ENCODE peak calls at places on chromosomes 1 and 21, in eight cellular contexts. One of them, this sample, is unnamed.

GRCh38 chr1:167713330-167714081 is 8.3 kb upstream of the MPZL1 start:
- DNase-seq in GM04503: no peak
- DNase-seq in MCF 10A: no peak
- DNase-seq in NCI-H1694 treated with DMSO at 0.1 percent for 48 hours: no peak
- DNase-seq in kidney epithelial cell: no peak
- DNase-seq in Ammon's horn: peak
- DNase-seq in NCI-H345: no peak
- DNase-seq in left ventricle myocardium superior: peak
- DNase-seq in this sample: no peak

GRCh38 chr1:178371236-178371635 is 125.5 kb downstream of the CLEC20A start:
- DNase-seq in GM04503: no peak
- DNase-seq in MCF 10A: no peak
- DNase-seq in NCI-H1694 treated with DMSO at 0.1 percent for 48 hours: no peak
- DNase-seq in kidney epithelial cell: no peak
- DNase-seq in Ammon's horn: peak
- DNase-seq in NCI-H345: no peak
- DNase-seq in left ventricle myocardium superior: no peak
- DNase-seq in this sample: no peak

GRCh38 chr21:39062196-39062900 is 120.9 kb downstream of the PSMG1 start:
- DNase-seq in GM04503: no peak
- DNase-seq in MCF 10A: no peak
- DNase-seq in NCI-H1694 treated with DMSO at 0.1 percent for 48 hours: no peak
- DNase-seq in kidney epithelial cell: no peak
- DNase-seq in Ammon's horn: no peak
- DNase-seq in NCI-H345: no peak
- DNase-seq in left ventricle myocardium superior: no peak
- DNase-seq in this sample: no peak

GRCh38 chr1:235069577-235070563 is 58.8 kb downstream of the TOMM20 start:
- DNase-seq in GM04503: peak
- DNase-seq in MCF 10A: peak
- DNase-seq in NCI-H1694 treated with DMSO at 0.1 percent for 48 hours: no peak
- DNase-seq in kidney epithelial cell: peak
- DNase-seq in Ammon's horn: no peak
- DNase-seq in NCI-H345: peak
- DNase-seq in left ventricle myocardium superior: peak
- DNase-seq in this sample: no peak

GRCh38 chr1:207304710-207305151 is 16.7 kb upstream of the CD55 start:
- DNase-seq in GM04503: no peak
- DNase-seq in MCF 10A: peak
- DNase-seq in NCI-H1694 treated with DMSO at 0.1 percent for 48 hours: no peak
- DNase-seq in kidney epithelial cell: no peak
- DNase-seq in Ammon's horn: no peak
- DNase-seq in NCI-H345: no peak
- DNase-seq in left ventricle myocardium superior: no peak
- DNase-seq in this sample: no peak

GRCh38 chr1:77514871-77515776 is 167.3 kb downstream of the ZZZ3 start:
- DNase-seq in GM04503: peak
- DNase-seq in MCF 10A: no peak
- DNase-seq in NCI-H1694 treated with DMSO at 0.1 percent for 48 hours: no peak
- DNase-seq in kidney epithelial cell: no peak
- DNase-seq in Ammon's horn: peak
- DNase-seq in NCI-H345: no peak
- DNase-seq in left ventricle myocardium superior: peak
- DNase-seq in this sample: no peak

GRCh38 chr21:17519208-17519738 is 6.4 kb downstream of the CXADR start:
- DNase-seq in GM04503: no peak
- DNase-seq in MCF 10A: no peak
- DNase-seq in NCI-H1694 treated with DMSO at 0.1 percent for 48 hours: no peak
- DNase-seq in kidney epithelial cell: no peak
- DNase-seq in Ammon's horn: no peak
- DNase-seq in NCI-H345: no peak
- DNase-seq in left ventricle myocardium superior: no peak
- DNase-seq in this sample: no peak

GRCh38 chr1:21813542-21813941 is 1.5 kb downstream of the LDLRAD2 start:
- DNase-seq in GM04503: no peak
- DNase-seq in MCF 10A: no peak
- DNase-seq in NCI-H1694 treated with DMSO at 0.1 percent for 48 hours: no peak
- DNase-seq in kidney epithelial cell: no peak
- DNase-seq in Ammon's horn: no peak
- DNase-seq in NCI-H345: no peak
- DNase-seq in left ventricle myocardium superior: no peak
- DNase-seq in this sample: no peak

GRCh38 chr1:54459714-54460113 is 53.5 kb upstream of the SSBP3 start:
- DNase-seq in GM04503: no peak
- DNase-seq in MCF 10A: no peak
- DNase-seq in NCI-H1694 treated with DMSO at 0.1 percent for 48 hours: no peak
- DNase-seq in kidney epithelial cell: no peak
- DNase-seq in Ammon's horn: no peak
- DNase-seq in NCI-H345: peak
- DNase-seq in left ventricle myocardium superior: no peak
- DNase-seq in this sample: no peak

GRCh38 chr1:237405912-237406311 is 363.9 kb downstream of the RYR2 start:
- DNase-seq in GM04503: no peak
- DNase-seq in MCF 10A: no peak
- DNase-seq in NCI-H1694 treated with DMSO at 0.1 percent for 48 hours: no peak
- DNase-seq in kidney epithelial cell: no peak
- DNase-seq in Ammon's horn: no peak
- DNase-seq in NCI-H345: no peak
- DNase-seq in left ventricle myocardium superior: no peak
- DNase-seq in this sample: no peak

GRCh38 chr1:13830616-13831280 is 130.8 kb downstream of the PRDM2 start:
- DNase-seq in GM04503: no peak
- DNase-seq in MCF 10A: no peak
- DNase-seq in NCI-H1694 treated with DMSO at 0.1 percent for 48 hours: no peak
- DNase-seq in kidney epithelial cell: no peak
- DNase-seq in Ammon's horn: no peak
- DNase-seq in NCI-H345: no peak
- DNase-seq in left ventricle myocardium superior: peak
- DNase-seq in this sample: no peak

This sample was measured in GDM1.